ENCODE peak calls at places on chromosome 3, in seven cellular contexts. D is sigmoid colon; W is kidney glomerular epithelial cell; O is mucosa of gallbladder; J is BJ; C is tibial artery; H is activated CD4-positive, alpha-beta memory T cell treated with anti-CD3 and anti-CD28 coated beads for 36 hours. T is an unnamed sample.

GRCh38 chr3:82707035-82707434 is 945.6 kb upstream of the GBE1 start:
- DNase-seq in D (peak), O (no peak), H (no peak), C (no peak), J (no peak), W (no peak), T (no peak)

GRCh38 chr3:70774641-70775040 is 462.2 kb upstream of the MDFIC2 start:
- DNase-seq in J (no peak), D (no peak), O (no peak), H (no peak), C (no peak), W (no peak), T (no peak)

GRCh38 chr3:120693439-120694172 is 11.6 kb upstream of the HGD start:
- DNase-seq in C (no peak), H (no peak), D (no peak), O (no peak), J (no peak), W (peak), T (no peak)

GRCh38 chr3:50885491-50885890 is 210.8 kb downstream of the DOCK3 start:
- DNase-seq in O (no peak), C (no peak), H (no peak), J (no peak), W (peak), D (no peak), T (no peak)

GRCh38 chr3:4990061-4990460 is 10.8 kb downstream of the BHLHE40 start:
- DNase-seq in H (no peak), O (no peak), J (no peak), D (no peak), C (no peak), W (no peak), T (no peak)

GRCh38 chr3:195113536-195113935 is 157.4 kb downstream of the XXYLT1 start:
- DNase-seq in D (peak), W (no peak), H (no peak), J (no peak), C (no peak), O (no peak), T (no peak)

GRCh38 chr3:51585197-51585596 is 46.7 kb downstream of the RAD54L2 start:
- DNase-seq in W (no peak), J (no peak), D (no peak), C (no peak), O (no peak), H (no peak), T (no peak)

GRCh38 chr3:136545664-136546266 is 206.4 kb downstream of the STAG1 start:
- DNase-seq in W (peak), O (no peak), D (no peak), H (no peak), C (no peak), J (no peak), T (no peak)

GRCh38 chr3:188037965-188038581 is 115.9 kb upstream of the LPP start:
- DNase-seq in C (no peak), H (no peak), D (no peak), J (no peak), W (peak), O (peak), T (no peak)

GRCh38 chr3:120013481-120013880 is 80.8 kb downstream of the GSK3B start:
- DNase-seq in J (no peak), H (no peak), D (no peak), O (no peak), C (no peak), W (no peak), T (no peak)

GRCh38 chr3:124962403-124962940 is 27.9 kb upstream of the MUC13 start:
- DNase-seq in O (no peak), J (no peak), H (no peak), D (no peak), W (no peak), C (no peak), T (no peak)

GRCh38 chr3:15241341-15241740 is 35.3 kb downstream of the CAPN7 start:
- DNase-seq in H (peak), J (no peak), W (no peak), O (no peak), D (peak), C (no peak), T (peak)

GRCh38 chr3:148950806-148951205 is 40.5 kb upstream of the GYG1 start:
- DNase-seq in W (no peak), C (no peak), H (no peak), D (no peak), J (no peak), O (no peak), T (no peak)

GRCh38 chr3:39220551-39221530 is 28.4 kb upstream of the XIRP1 start:
- DNase-seq in D (no peak), O (no peak), W (no peak), C (no peak), J (no peak), H (no peak), T (no peak)

GRCh38 chr3:116815831-116816588 is 106.4 kb downstream of the TUSC7 start:
- DNase-seq in W (no peak), H (no peak), J (no peak), O (peak), C (no peak), D (peak), T (no peak)

GRCh38 chr3:185713015-185713414 is 111.8 kb downstream of the IGF2BP2 start:
- DNase-seq in D (no peak), C (no peak), O (no peak), J (no peak), W (no peak), H (no peak), T (no peak)